ENCODE peak calls at places on chromosomes 6 and 20, in six cellular contexts. O is GM23338, X is transverse colon, Z is HCT116, S is Panc1, N is endothelial cell of umbilical vein. I is an unnamed sample. For H3K36me3, the result is how much of the 10 kb centered on the place peaks cover.

GRCh38 chr6:76684881-76685280 is 612.4 kb upstream of the IMPG1 start:
- DNase-seq in O (peak), X (no peak), Z (no peak), S (no peak), N (no peak), I (no peak)

GRCh38 chr6:87832025-87832825 is 130.2 kb upstream of the AKIRIN2 start:
- DNase-seq in O (peak), X (no peak), Z (no peak), S (no peak), N (peak), I (no peak)

GRCh38 chr6:75431379-75431778 is 62.2 kb downstream of the FILIP1 start:
- DNase-seq in O (no peak), X (no peak), Z (no peak), S (no peak), N (peak), I (no peak)

GRCh38 chr6:141484726-141485125 is 648.0 kb upstream of the GJE1 start:
- DNase-seq in O (no peak), X (peak), Z (no peak), S (no peak), N (no peak), I (no peak)

GRCh38 chr6:12605888-12606345 is 110.7 kb upstream of the PHACTR1 start:
- DNase-seq in O (peak), X (peak), Z (peak), S (peak), N (peak), I (no peak)

GRCh38 chr6:36289281-36290018 is 19.6 kb downstream of the PNPLA1 start:
- DNase-seq in O (peak), X (no peak), Z (peak), S (no peak), N (no peak), I (no peak)

GRCh38 chr6:98547634-98548033 is 286.7 kb upstream of the POU3F2 start:
- DNase-seq in O (no peak), X (no peak), Z (no peak), S (no peak), N (no peak), I (no peak)

GRCh38 chr20:364905-365794 is 15.4 kb upstream of the TRIB3 start:
- DNase-seq in O (peak), X (no peak), Z (peak), S (no peak), N (no peak), I (no peak)

GRCh38 chr6:7172605-7173185 is 64.9 kb downstream of the RREB1 start:
- DNase-seq in O (no peak), X (no peak), Z (no peak), S (no peak), N (peak), I (no peak)

GRCh38 chr6:37960139-37960935 is 140.8 kb downstream of the ZFAND3 start:
- DNase-seq in O (no peak), X (no peak), Z (no peak), S (no peak), N (no peak), I (no peak)

GRCh38 chr6:118785601-118786000 is 108.4 kb upstream of the ASF1A start:
- DNase-seq in O (no peak), X (no peak), Z (no peak), S (no peak), N (no peak), I (no peak)

GRCh38 chr6:118784641-118785164 is 109.2 kb upstream of the ASF1A start:
- DNase-seq in O (no peak), X (no peak), Z (no peak), S (no peak), N (no peak), I (peak)

GRCh38 chr6:118788702-118789101 is 105.2 kb upstream of the ASF1A start:
- DNase-seq in O (no peak), X (no peak), Z (no peak), S (no peak), N (no peak), I (no peak)

GRCh38 chr6:118787746-118788419 is 106.1 kb upstream of the ASF1A start:
- DNase-seq in O (no peak), X (no peak), Z (no peak), S (no peak), N (peak), I (peak)

GRCh38 chr6:118786696-118787453 is 107.1 kb upstream of the ASF1A start:
- DNase-seq in O (no peak), X (no peak), Z (no peak), S (no peak), N (no peak), I (no peak)
- H3K36me3 ChIP-seq in O (under half), X (under half), Z (under half), S (under half), N (under half), I (under half)

DNA sequence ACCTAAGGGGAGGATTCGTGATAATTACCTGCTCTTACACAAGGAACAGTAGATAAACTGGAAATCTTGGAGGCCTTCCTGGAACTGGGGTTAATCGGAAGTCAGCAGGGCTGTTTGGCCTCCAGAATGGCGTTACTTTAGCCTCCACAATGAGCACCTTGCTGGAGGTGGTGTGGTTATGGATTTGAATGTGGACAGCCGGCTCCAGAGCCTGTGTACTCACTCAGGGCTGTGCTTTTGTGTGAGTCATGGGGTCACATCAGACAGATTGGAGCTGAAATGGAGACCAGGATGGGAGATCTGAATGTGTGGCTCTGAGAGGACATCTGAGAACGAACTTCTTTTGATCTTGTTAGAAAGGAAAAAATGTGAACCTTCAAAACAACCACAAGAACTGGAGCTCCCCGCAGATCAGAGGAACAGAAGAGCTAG is 30.4 kb downstream of the IGF2R start:
- DNase-seq in O (no peak), X (no peak), Z (no peak), S (no peak), N (no peak), I (no peak)
- TF ChIP-seq POLR2AphosphoS5 in O (no peak), X (no peak), Z (no peak), S (no peak), N (no peak), I (no peak)

GRCh38 chr20:47353697-47354387 is 2.7 kb downstream of the ZMYND8 start:
- DNase-seq in O (no peak), X (no peak), Z (no peak), S (no peak), N (peak), I (no peak)

GRCh38 chr20:47353224-47353696 is 3.2 kb downstream of the ZMYND8 start:
- DNase-seq in O (no peak), X (no peak), Z (no peak), S (no peak), N (peak), I (no peak)

GRCh38 chr20:47351643-47352331 is 4.7 kb downstream of the ZMYND8 start:
- DNase-seq in O (peak), X (no peak), Z (no peak), S (no peak), N (peak), I (no peak)

GRCh38 chr20:47350691-47351545 is 5.6 kb downstream of the ZMYND8 start:
- DNase-seq in O (no peak), X (no peak), Z (no peak), S (no peak), N (peak), I (no peak)

DNA sequence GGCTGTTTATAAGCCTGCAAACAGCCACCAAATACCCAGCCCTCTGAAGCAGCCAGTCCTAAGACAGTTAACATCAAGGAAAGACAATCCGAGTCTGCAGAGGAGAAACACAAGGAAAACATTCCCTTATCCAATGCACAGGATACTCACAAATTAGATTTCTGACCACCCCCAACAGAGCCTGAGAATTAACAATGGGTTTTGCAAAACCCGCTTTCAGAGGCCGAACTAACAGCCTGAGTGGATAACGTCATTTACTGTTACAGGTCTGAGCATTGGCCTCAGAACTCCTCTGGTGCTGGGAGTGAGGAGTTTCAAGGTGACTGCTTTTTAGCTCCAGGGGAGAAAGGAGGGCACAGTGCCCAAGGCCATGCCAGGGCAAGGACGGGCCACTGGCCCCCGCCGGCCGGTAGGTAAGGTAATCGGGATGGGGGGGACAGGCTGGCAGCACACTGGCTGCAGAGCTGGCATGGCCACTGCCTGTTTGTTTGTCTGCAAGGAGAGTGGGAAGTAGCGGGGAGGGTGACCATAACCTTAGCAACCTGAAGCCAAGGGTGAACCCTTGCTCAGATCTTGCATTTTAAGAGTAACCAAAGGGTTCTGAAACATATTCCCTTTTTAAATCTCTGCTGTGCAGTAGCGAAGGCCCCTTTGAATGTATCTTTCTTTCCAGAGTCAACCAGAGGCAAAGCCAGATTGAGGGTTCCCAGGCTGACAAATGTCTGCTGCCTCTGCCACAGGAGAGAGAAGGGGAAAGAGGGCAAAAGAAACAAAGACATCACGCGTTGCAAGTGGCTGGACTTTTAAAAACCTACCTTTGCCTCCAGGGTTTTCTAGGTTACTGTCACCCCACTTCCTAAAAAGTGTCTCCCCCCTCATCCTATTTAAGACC is 3.9 kb downstream of the ZMYND8 start:
- DNase-seq in O (peak), X (peak), Z (no peak), S (no peak), N (peak), I (no peak)
- H3K36me3 ChIP-seq in O (under half), X (under half), Z (under half), S (under half), N (under half), I (under half)

GRCh38 chr20:35315199-35316020 is 23.2 kb upstream of the FAM83C start:
- DNase-seq in O (no peak), X (no peak), Z (no peak), S (no peak), N (no peak), I (no peak)

GRCh38 chr20:35314460-35315198 is 22.4 kb upstream of the FAM83C start:
- DNase-seq in O (no peak), X (no peak), Z (no peak), S (no peak), N (no peak), I (no peak)

GRCh38 chr20:35317416-35317815 is 25.2 kb upstream of the FAM83C start:
- DNase-seq in O (no peak), X (no peak), Z (no peak), S (no peak), N (no peak), I (no peak)

GRCh38 chr20:35318502-35319157 is 26.4 kb upstream of the FAM83C start:
- DNase-seq in O (no peak), X (peak), Z (peak), S (peak), N (peak), I (no peak)

DNA sequence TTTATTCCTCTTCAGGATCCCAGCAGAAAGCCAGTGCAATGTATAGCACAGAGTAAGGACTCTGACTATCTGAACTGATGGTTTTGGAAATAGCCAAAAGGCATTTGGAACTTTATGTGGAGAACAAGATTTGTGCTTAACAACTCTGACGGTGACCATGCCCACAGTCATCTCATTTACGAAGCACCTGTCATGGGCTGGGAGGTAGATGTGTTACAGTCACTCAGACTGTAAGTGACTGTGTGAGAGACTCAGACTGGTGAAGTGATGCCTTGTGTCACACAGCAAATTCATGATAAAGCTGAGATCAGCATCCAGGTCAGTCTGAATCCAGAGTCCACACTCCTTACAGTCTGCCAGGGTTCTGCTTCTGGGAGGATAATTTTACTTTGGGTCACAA is 23.9 kb upstream of the FAM83C start:
- DNase-seq in O (no peak), X (no peak), Z (no peak), S (no peak), N (no peak), I (no peak)
- TF ChIP-seq POLR2AphosphoS5 in O (no peak), X (no peak), Z (no peak), S (no peak), N (no peak), I (no peak)

DNA sequence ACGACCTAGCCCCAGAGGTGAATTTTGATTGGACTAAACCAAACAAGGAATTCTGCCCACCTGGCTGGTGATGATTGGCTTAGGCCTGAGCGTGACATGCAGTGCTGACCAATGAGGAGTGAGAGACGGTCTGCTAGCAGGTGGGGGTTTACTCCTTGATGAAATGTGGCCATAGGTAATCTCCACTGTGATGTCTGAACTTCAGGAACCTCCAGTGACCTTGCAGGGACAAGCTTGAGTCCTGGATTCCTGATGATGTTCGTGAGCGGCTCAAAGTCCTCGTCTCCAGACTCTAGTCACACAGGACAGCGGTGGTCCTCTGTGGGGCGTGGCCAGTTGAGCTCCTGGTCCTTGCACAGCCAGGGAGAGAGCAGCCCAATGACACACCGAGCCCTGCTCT is 8.4 kb downstream of the VSX1 start:
- DNase-seq in O (peak), X (no peak), Z (no peak), S (no peak), N (no peak), I (no peak)
- H3K36me3 ChIP-seq in O (under half), X (under half), Z (under half), S (under half), N (under half), I (under half)

GRCh38 chr6:129708496-129709216 is 1.3 kb downstream of the ARHGAP18 start:
- DNase-seq in O (no peak), X (no peak), Z (no peak), S (no peak), N (no peak), I (no peak)

GRCh38 chr6:129704708-129705107 is 5.3 kb downstream of the ARHGAP18 start:
- DNase-seq in O (no peak), X (no peak), Z (no peak), S (no peak), N (no peak), I (no peak)

GRCh38 chr6:129707882-129708495 is 2.0 kb downstream of the ARHGAP18 start:
- DNase-seq in O (no peak), X (no peak), Z (no peak), S (no peak), N (no peak), I (no peak)

GRCh38 chr6:129705212-129705611 is 4.8 kb downstream of the ARHGAP18 start:
- DNase-seq in O (no peak), X (no peak), Z (no peak), S (no peak), N (no peak), I (no peak)

GRCh38 chr6:129707028-129707427 is 2.9 kb downstream of the ARHGAP18 start:
- DNase-seq in O (no peak), X (no peak), Z (no peak), S (no peak), N (no peak), I (no peak)
- TF ChIP-seq POLR2AphosphoS5 in O (no peak), X (no peak), Z (no peak), S (no peak), N (no peak), I (no peak)

I was measured in suprapubic skin.